ENCODE peak calls at places on chromosomes 7 and 10, in six cellular contexts. S is ovary, Z is OCI-LY7, E is esophagus muscularis mucosa, U is IMR-90, I is osteoblast. C is an unnamed sample. For H3K36me3, the result is how much of the 10 kb centered on the place peaks cover.

GRCh38 chr7:136009488-136010079 is 32.4 kb upstream of the MTPN start:
- DNase-seq in U (peak), I (peak), S (no peak), E (no peak), Z (peak), C (no peak)

GRCh38 chr10:132307823-132308587 is at the start of gene STK32C:
- DNase-seq in S (peak), Z (peak), U (peak), I (peak), E (peak), C (peak)

GRCh38 chr7:102395958-102396709 is at the start of gene PRKRIP1:
- DNase-seq in S (peak), Z (peak), E (peak), I (peak), U (peak), C (peak)

GRCh38 chr7:17134786-17135185 is 163.7 kb upstream of the AHR start:
- DNase-seq in U (no peak), Z (no peak), E (no peak), S (no peak), I (peak), C (no peak)

GRCh38 chr7:1922071-1922869 is 252.2 kb downstream of the ELFN1 start:
- DNase-seq in E (no peak), Z (no peak), S (no peak), I (no peak), U (peak), C (no peak)

GRCh38 chr7:20409961-20410360 is 79.3 kb downstream of the ITGB8 start:
- DNase-seq in E (no peak), Z (no peak), S (no peak), I (peak), U (no peak), C (no peak)

GRCh38 chr10:61757525-61758397 is 95.0 kb downstream of the CABCOCO1 start:
- DNase-seq in Z (no peak), E (no peak), I (no peak), S (no peak), U (peak), C (no peak)

GRCh38 chr10:52883996-52884871 is 111.7 kb upstream of the MBL2 start:
- DNase-seq in Z (peak), E (no peak), S (no peak), U (peak), I (peak), C (no peak)

GRCh38 chr10:89129850-89130396 is 77.2 kb downstream of the CH25H start:
- DNase-seq in S (no peak), U (peak), Z (no peak), E (no peak), I (no peak), C (peak)

GRCh38 chr7:4687956-4688355 is 5.9 kb downstream of the FOXK1 start:
- DNase-seq in E (no peak), U (no peak), I (no peak), S (no peak), Z (no peak), C (no peak)

GRCh38 chr10:11825796-11826414 is 2.7 kb downstream of the PROSER2 start:
- DNase-seq in S (no peak), E (no peak), I (no peak), Z (no peak), U (no peak), C (no peak)

GRCh38 chr7:37912756-37913155 is 3.9 kb downstream of the SFRP4 start:
- DNase-seq in I (no peak), E (no peak), S (no peak), U (no peak), Z (no peak), C (no peak)

GRCh38 chr7:116984917-116985316 is 31.6 kb downstream of the ST7 start:
- DNase-seq in U (peak), S (no peak), E (no peak), Z (peak), I (peak), C (no peak)

GRCh38 chr10:122555431-122555830 is 5.1 kb upstream of the DMBT1 start:
- DNase-seq in S (no peak), I (no peak), E (no peak), U (no peak), Z (no peak), C (no peak)

GRCh38 chr7:128697301-128697905 is 25.3 kb downstream of the GARIN1A start:
- DNase-seq in Z (peak), U (peak), S (peak), I (no peak), E (no peak), C (peak)

GRCh38 chr10:54396004-54396403 is 405.0 kb downstream of the PCDH15 start:
- DNase-seq in I (no peak), E (no peak), Z (no peak), U (no peak), S (no peak), C (no peak)

GRCh38 chr7:150447966-150448788 is 2.3 kb upstream of the GIMAP8 start:
- DNase-seq in U (no peak), I (no peak), E (peak), S (no peak), Z (no peak), C (no peak)

GRCh38 chr10:73723516-73723915 is 20.7 kb upstream of the SEC24C start:
- DNase-seq in U (no peak), I (no peak), S (no peak), E (no peak), Z (no peak), C (no peak)

GRCh38 chr10:76411719-76412435 is 980.5 kb downstream of the LRMDA start:
- DNase-seq in I (no peak), S (peak), E (no peak), Z (no peak), U (no peak), C (peak)

GRCh38 chr7:85104432-85105205 is 82.2 kb downstream of the SEMA3D start:
- DNase-seq in I (no peak), U (peak), S (no peak), Z (no peak), E (no peak), C (no peak)

GRCh38 chr7:151276651-151277590 is 28.4 kb upstream of the SMARCD3 start:
- DNase-seq in E (no peak), S (peak), U (peak), Z (peak), I (peak), C (peak)

GRCh38 chr7:47581442-47581820 is 480 bp downstream of the TNS3 start:
- DNase-seq in Z (peak), I (peak), U (no peak), S (peak), E (no peak), C (no peak)

GRCh38 chr7:43110790-43111362 is 1.6 kb upstream of the HECW1 start:
- DNase-seq in E (no peak), U (no peak), S (no peak), I (no peak), Z (peak), C (no peak)

GRCh38 chr10:131570716-131571307 is 259.3 kb upstream of the TCERG1L start:
- DNase-seq in U (no peak), Z (no peak), I (no peak), E (no peak), S (no peak), C (no peak)

GRCh38 chr7:78607099-78607498 is 808.5 kb downstream of the PHTF2 start:
- DNase-seq in I (peak), Z (peak), E (no peak), U (no peak), S (no peak), C (no peak)

GRCh38 chr7:102467581-102468415 is 3.0 kb downstream of the LRWD1 start:
- DNase-seq in Z (no peak), S (peak), I (peak), E (no peak), U (no peak), C (no peak)

GRCh38 chr10:69383485-69384089 is 33.1 kb downstream of the TACR2 start:
- DNase-seq in U (peak), Z (no peak), I (peak), S (no peak), E (no peak), C (peak)
- H3K36me3 ChIP-seq in U (under half), Z (under half), I (half or more), S (under half), E (under half), C (half or more)

DNA sequence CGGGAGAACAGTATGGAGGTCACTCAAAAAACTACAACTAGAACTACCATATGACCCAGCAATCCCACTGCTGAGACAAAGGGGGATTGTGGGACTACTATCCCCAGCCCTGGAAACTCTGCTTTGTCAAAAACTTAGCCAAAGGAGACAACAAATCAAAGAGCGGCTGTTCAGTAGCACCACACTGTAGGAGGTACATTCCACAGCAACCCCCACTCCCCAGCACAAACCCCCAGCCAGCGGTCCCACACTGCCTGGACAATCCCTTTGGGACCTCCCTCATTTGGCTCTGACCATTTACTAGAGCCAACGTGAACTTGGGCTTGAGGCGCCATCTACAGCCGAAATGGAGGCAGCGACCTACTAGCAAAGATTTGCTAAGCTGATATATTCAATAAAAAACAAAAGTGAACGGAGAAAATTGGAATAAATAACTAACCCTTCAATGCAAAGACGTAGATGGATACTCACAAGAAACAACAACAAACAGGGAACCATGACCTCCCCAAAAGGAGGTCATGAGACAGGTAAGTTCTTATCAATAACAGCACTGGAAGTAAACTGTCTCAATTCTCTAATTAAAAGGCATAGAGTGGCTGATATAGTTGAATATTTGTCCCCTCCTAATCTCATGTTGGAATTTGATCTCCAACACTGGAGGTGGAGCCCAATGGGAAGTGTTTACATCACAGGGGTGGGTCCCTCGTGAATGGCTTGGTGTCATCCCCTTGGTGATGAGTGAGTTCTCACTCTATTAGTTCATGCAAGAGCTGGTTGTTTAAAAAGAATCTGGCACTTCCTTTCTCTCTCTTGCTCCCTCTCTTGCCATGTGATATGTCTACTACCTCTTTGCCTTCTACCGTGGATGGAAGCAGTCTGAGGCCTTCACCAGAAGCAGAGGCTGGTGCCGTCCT is 119.0 kb upstream of the KCNMA1 start:
- DNase-seq in Z (peak), E (no peak), I (peak), S (peak), U (peak), C (no peak)
- TF ChIP-seq CTCF in Z (peak), E (peak), I (peak), S (no peak), U (peak), C (peak)

GRCh38 chr10:3848005-3848767 is 63.2 kb upstream of the KLF6 start:
- DNase-seq in U (peak), I (peak), Z (no peak), E (no peak), S (no peak), C (no peak)
- H3K27ac ChIP-seq in U (no peak), I (peak), Z (no peak), E (no peak), S (no peak), C (no peak)

GRCh38 chr10:15802375-15802949 is 57.8 kb downstream of the MINDY3 start:
- DNase-seq in S (no peak), I (no peak), U (no peak), Z (no peak), E (no peak), C (no peak)
- H3K36me3 ChIP-seq in S (under half), I (under half), U (under half), Z (under half), E (under half), C (under half)

GRCh38 chr7:12373580-12374263 is 29.9 kb downstream of the VWDE start:
- DNase-seq in E (no peak), Z (no peak), U (no peak), S (no peak), I (no peak), C (no peak)
- TF ChIP-seq CTCF in E (no peak), Z (no peak), U (no peak), S (no peak), I (no peak), C (no peak)

C was measured in left ventricle myocardium inferior.